ENCODE peak calls at places on chromosomes 5 and 9, in four cellular contexts. O is A549, T is lower leg skin, H is fibroblast of mammary gland. Q is an unnamed sample.

GRCh38 chr5:145811834-145812625 is 23.1 kb downstream of the PRELID2 start:
- DNase-seq in T (no peak), O (peak; percentile 54), H (peak; percentile 53), Q (peak; percentile 15)

GRCh38 chr9:129023036-129023907 is 4.9 kb downstream of the SH3GLB2 start:
- DNase-seq in O (no peak), T (no peak), H (peak; percentile 86), Q (no peak)

GRCh38 chr5:137647401-137647800 is 88.5 kb downstream of the KLHL3 start:
- DNase-seq in H (no peak), O (no peak), T (peak; percentile 49), Q (no peak)

GRCh38 chr5:5017827-5018559 is 122.1 kb upstream of the ADAMTS16 start:
- DNase-seq in H (peak; percentile 74), O (peak; percentile 14), T (no peak), Q (no peak)

GRCh38 chr5:167623354-167623753 is 668.1 kb upstream of the WWC1 start:
- DNase-seq in T (no peak), O (no peak), H (no peak), Q (no peak)

GRCh38 chr5:58450811-58451629 is 8.9 kb downstream of the PLK2 start:
- DNase-seq in T (no peak), H (no peak), O (no peak), Q (no peak)

GRCh38 chr5:54766748-54767147 is 218.6 kb downstream of the ESM1 start:
- DNase-seq in T (no peak), O (no peak), H (no peak), Q (no peak)

GRCh38 chr5:102718819-102719218 is 36.3 kb upstream of the PAM start:
- DNase-seq in T (no peak), H (peak; percentile 58), O (no peak), Q (no peak)

GRCh38 chr9:84070590-84070989 is 90.0 kb downstream of the RMI1 start:
- DNase-seq in O (peak; percentile 20), H (no peak), T (no peak), Q (no peak)

GRCh38 chr5:131221888-131222287 is 42.0 kb upstream of the CDC42SE2 start:
- DNase-seq in H (peak; percentile 44), T (no peak), O (no peak), Q (no peak)

GRCh38 chr9:83466877-83467276 is 71.3 kb downstream of the FRMD3 start:
- DNase-seq in H (no peak), T (no peak), O (no peak), Q (no peak)

DNA sequence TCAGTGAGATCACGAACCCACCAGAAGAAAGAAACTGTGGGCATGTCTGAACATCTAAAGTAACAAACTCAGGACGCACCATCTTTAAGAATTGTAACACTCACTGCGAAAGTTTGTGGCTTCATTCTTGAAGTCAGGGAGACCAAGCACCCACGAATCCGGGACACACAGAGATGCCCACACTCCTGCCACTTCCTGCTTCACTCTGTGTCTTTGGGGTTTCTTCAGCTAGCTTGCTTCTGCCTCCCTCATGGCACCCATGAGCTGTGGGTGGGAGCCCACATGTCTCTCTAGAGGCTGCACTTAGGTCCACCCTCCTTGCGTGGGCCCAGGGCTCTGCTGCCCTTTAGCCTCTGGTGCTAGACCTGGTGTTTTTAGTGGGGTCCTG is 61.2 kb upstream of the CNOT6 start:
- DNase-seq in H (no peak), T (no peak), O (no peak), Q (no peak)
- TF ChIP-seq CTCF in H (no peak), T (no peak), O (no peak), Q (no peak)

DNA sequence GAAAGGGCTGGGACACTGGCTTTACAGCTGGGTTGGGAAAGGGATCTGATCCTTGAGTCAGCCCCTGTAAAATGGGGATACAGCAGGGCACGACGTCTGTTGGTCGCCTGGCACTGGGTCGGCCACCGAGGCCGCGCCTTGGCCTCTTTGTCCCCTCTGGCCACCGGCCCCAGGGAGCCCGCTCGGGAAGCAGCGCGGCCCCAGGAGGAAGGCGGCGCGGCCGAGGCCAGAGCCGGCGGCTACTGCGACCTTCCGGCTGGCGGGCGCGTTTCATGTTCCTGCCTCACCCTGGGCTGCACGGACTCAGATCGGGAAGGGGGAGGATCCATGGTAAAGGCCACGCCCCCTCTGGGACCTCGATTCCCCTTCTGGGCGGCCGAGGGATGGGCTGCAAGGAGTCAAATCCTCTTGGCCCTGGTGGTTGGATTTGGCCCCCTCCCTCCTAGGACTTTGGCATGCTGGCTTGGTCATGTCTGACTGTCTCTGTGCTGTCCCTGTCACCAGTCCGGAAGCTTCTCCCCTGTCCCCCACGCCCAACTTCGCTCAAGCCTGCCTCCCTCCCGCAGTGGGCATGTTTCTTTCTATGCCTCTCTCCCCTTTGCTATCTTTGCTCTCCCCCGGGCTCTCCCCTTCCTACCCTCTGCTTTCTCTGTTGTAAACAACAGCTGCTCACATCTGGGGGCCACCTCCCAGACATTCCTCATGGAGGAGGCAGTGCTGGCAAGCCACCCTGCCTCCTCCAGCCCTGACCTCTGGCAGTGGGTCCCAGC is 25.8 kb downstream of the FPGS start:
- DNase-seq in T (peak; percentile 96), H (peak; percentile 55), O (peak; percentile 62), Q (peak; percentile 46)
- H3K4me3 ChIP-seq in T (no peak overlapping the region), H (no peak overlapping the region), O (peak overlapping the region; percentile 32), Q (peak overlapping the region; percentile 55)

GRCh38 chr9:136344544-136345280 is 17.4 kb downstream of the GPSM1 start:
- DNase-seq in T (no peak), O (no peak), H (no peak), Q (no peak)

GRCh38 chr9:136347472-136348256 is 15.9 kb downstream of the DNLZ start:
- DNase-seq in O (no peak), H (no peak), T (no peak), Q (no peak)

GRCh38 chr9:136346927-136347465 is 16.5 kb downstream of the DNLZ start:
- DNase-seq in T (no peak), O (no peak), H (no peak), Q (no peak)

GRCh38 chr9:136345281-136346156 is 18.0 kb downstream of the DNLZ start:
- DNase-seq in T (peak; percentile 92), H (peak; percentile 49), O (peak; percentile 57), Q (peak; percentile 73)

GRCh38 chr9:136346157-136346481 is 17.4 kb downstream of the DNLZ start:
- DNase-seq in T (no peak), H (no peak), O (no peak), Q (no peak)
- TF ChIP-seq CTCF in T (no peak), H (no peak), O (no peak), Q (no peak)

GRCh38 chr5:50724-51499 is 41.1 kb upstream of the PLEKHG4B start:
- DNase-seq in T (no peak), O (no peak), H (no peak), Q (no peak)

GRCh38 chr5:49953-50544 is 41.9 kb upstream of the PLEKHG4B start:
- DNase-seq in H (no peak), O (no peak), T (no peak), Q (no peak)

GRCh38 chr5:53381-54174 is 38.4 kb upstream of the PLEKHG4B start:
- DNase-seq in T (no peak), H (no peak), O (peak; percentile 49), Q (no peak)

GRCh38 chr5:54175-54730 is 37.7 kb upstream of the PLEKHG4B start:
- DNase-seq in O (no peak), H (no peak), T (no peak), Q (no peak)

GRCh38 chr5:51500-51823 is 40.5 kb upstream of the PLEKHG4B start:
- DNase-seq in T (no peak), O (no peak), H (no peak), Q (no peak)
- H3K4me3 ChIP-seq in T (no peak overlapping the region), O (no peak overlapping the region), H (no peak overlapping the region), Q (no peak overlapping the region)

DNA sequence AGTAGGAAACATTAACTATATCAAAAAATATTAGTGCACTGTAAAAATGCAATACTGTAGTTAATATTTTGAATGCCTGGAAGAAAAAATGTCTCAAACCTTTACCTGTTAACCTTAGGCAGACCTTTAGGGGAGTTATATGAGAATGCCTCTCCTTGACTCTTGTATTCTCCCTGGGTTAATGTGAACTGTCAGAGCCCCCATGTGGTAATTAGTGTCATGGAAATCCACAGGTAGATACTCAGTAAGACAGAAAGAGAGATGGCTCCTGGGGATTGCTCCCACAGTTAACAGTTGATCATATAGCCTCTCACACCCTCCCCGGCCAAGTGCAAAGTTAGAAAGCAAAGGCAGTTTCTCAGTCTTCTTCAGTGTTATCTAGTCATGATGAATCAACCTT is 742.8 kb downstream of the NR2F1-AS1 start:
- DNase-seq in O (peak; percentile 50), H (no peak), T (no peak), Q (no peak)
- TF ChIP-seq CTCF in O (peak; percentile 32), H (no peak), T (no peak), Q (no peak)

GRCh38 chr9:19410195-19410503 is 1.3 kb downstream of the ACER2 start:
- DNase-seq in H (no peak), O (no peak), T (no peak), Q (no peak)
- H3K4me3 ChIP-seq in H (peak overlapping the region; percentile 76), O (no peak overlapping the region), T (no peak overlapping the region), Q (peak overlapping the region; percentile 86)

GRCh38 chr9:69158471-69158870 is 15.6 kb upstream of the TJP2 start:
- DNase-seq in H (no peak), O (no peak), T (no peak), Q (no peak)

GRCh38 chr9:69155341-69156030 is 18.6 kb upstream of the TJP2 start:
- DNase-seq in O (no peak), T (no peak), H (no peak), Q (no peak)

GRCh38 chr9:69153707-69154521 is 20.2 kb upstream of the TJP2 start:
- DNase-seq in H (no peak), T (no peak), O (no peak), Q (no peak)

DNA sequence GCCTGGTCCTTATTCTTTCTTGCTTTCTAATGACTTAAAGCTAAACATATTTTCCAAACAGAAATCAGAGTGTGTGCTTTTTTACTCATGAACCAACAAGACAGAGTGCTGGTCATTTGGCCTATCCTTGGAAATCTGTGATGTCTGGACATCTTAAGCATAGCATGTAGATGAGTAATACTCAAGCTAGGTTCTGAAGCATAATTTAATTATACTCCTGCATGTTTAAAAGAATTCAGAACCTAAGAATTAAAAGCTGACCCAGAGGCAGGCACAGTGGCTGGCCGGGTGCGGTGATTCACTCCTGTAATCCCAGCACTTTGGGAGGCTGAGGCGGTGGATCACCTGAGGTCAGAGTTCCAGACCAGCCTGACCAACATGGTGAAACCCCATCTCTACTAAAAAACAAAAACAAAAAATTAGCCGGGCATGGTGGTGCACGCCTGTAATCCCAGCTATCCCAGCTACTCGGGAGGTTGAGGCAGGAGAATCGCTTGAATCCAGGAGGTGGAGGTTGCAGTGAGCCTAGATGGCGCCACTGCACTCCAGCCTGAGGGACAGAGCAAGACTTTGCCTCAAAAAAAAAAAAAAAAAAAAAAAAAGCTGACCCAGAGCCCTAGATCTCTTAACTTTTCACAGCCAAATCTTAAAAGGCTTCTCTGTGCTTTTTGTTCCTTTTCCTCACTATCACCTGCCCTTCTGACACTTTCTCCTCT is 16.2 kb upstream of the TJP2 start:
- DNase-seq in T (no peak), H (peak; percentile 58), O (no peak), Q (no peak)
- TF ChIP-seq CTCF in T (no peak), H (peak; percentile 23), O (peak; percentile 32), Q (peak; percentile 19)

DNA sequence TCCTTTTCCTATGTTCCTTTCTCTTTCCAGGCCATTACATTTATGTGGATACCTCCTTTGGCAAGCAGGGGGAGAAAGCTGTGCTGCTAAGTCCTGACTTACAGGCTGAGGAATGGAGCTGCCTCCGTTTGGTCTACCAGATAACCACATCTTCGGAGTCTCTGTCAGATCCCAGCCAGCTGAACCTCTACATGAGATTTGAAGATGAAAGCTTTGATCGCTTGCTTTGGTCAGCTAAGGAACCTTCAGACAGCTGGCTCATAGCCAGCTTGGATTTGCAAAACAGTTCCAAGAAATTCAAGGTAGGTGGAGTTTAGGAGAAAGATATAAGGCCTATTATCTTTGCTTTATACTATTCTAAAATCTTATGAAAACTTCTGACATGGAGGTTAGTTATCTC is 64.5 kb downstream of the MAMDC2 start:
- DNase-seq in H (no peak), T (no peak), O (no peak), Q (no peak)
- H3K4me3 ChIP-seq in H (no peak overlapping the region), T (no peak overlapping the region), O (no peak overlapping the region), Q (no peak overlapping the region)

Q was measured in dorsolateral prefrontal cortex.